ENCODE peak calls at places on chromosomes 4 and X, in four cellular contexts. One of them, this sample, is unnamed.

GRCh38 chr4:119034276-119035008 is 101.2 kb upstream of the MYOZ2 start:
- DNase-seq in H9: peak
- DNase-seq in neuronal stem cell: no peak
- DNase-seq in IMR-90: no peak
- DNase-seq in this sample: no peak

GRCh38 chrX:49286136-49286535 is 16.5 kb downstream of the PPP1R3F start:
- DNase-seq in neuronal stem cell: no peak
- DNase-seq in IMR-90: no peak
- DNase-seq in H9: no peak
- DNase-seq in this sample: no peak

GRCh38 chr4:76213415-76214268 is at the start of gene SCARB2:
- DNase-seq in IMR-90: peak
- DNase-seq in neuronal stem cell: peak
- DNase-seq in H9: peak
- DNase-seq in this sample: peak

GRCh38 chr4:119626420-119626819 is 2.2 kb downstream of the PDE5A start:
- DNase-seq in IMR-90: no peak
- DNase-seq in neuronal stem cell: no peak
- DNase-seq in H9: no peak
- DNase-seq in this sample: peak

GRCh38 chrX:39766882-39767281 is 330.9 kb downstream of the BCOR start:
- DNase-seq in neuronal stem cell: no peak
- DNase-seq in H9: no peak
- DNase-seq in IMR-90: no peak
- DNase-seq in this sample: no peak

GRCh38 chr4:26150948-26151347 is 169.9 kb upstream of the RBPJ start:
- DNase-seq in IMR-90: peak
- DNase-seq in neuronal stem cell: no peak
- DNase-seq in H9: no peak
- DNase-seq in this sample: peak

GRCh38 chr4:53196872-53197759 is 168.7 kb downstream of the SCFD2 start:
- DNase-seq in H9: no peak
- DNase-seq in neuronal stem cell: peak
- DNase-seq in IMR-90: peak
- DNase-seq in this sample: peak

GRCh38 chrX:103774070-103774642 is 2.5 kb upstream of the PLP1 start:
- DNase-seq in neuronal stem cell: no peak
- DNase-seq in IMR-90: peak
- DNase-seq in H9: peak
- DNase-seq in this sample: peak

GRCh38 chrX:42992199-42992943 is 214.4 kb upstream of the PPP1R2C start:
- DNase-seq in H9: no peak
- DNase-seq in IMR-90: no peak
- DNase-seq in neuronal stem cell: no peak
- DNase-seq in this sample: peak

GRCh38 chr4:85812776-85813175 is 337.8 kb downstream of the ARHGAP24 start:
- DNase-seq in neuronal stem cell: no peak
- DNase-seq in H9: no peak
- DNase-seq in IMR-90: peak
- DNase-seq in this sample: no peak

GRCh38 chr4:19438228-19438627 is 813.5 kb upstream of the SLIT2 start:
- DNase-seq in IMR-90: peak
- DNase-seq in H9: no peak
- DNase-seq in neuronal stem cell: no peak
- DNase-seq in this sample: peak

GRCh38 chr4:62194342-62194741 is 994.2 kb downstream of the ADGRL3 start:
- DNase-seq in neuronal stem cell: no peak
- DNase-seq in H9: no peak
- DNase-seq in IMR-90: no peak
- DNase-seq in this sample: no peak

GRCh38 chrX:36974896-36975295 is 33.3 kb upstream of the FAM47C start:
- DNase-seq in H9: no peak
- DNase-seq in IMR-90: no peak
- DNase-seq in neuronal stem cell: no peak
- DNase-seq in this sample: no peak

GRCh38 chrX:35380808-35381700 is 417.1 kb upstream of the MAGEB16 start:
- DNase-seq in neuronal stem cell: no peak
- DNase-seq in H9: no peak
- DNase-seq in IMR-90: peak
- DNase-seq in this sample: peak

GRCh38 chr4:125734504-125734903 is 419.7 kb downstream of the FAT4 start:
- DNase-seq in neuronal stem cell: no peak
- DNase-seq in IMR-90: no peak
- DNase-seq in H9: no peak
- DNase-seq in this sample: no peak

GRCh38 chr4:24980064-24980690 is 50.6 kb downstream of the LGI2 start:
- DNase-seq in neuronal stem cell: peak
- DNase-seq in H9: peak
- DNase-seq in IMR-90: peak
- DNase-seq in this sample: peak

GRCh38 chr4:39312821-39313220 is 53.3 kb downstream of the RFC1 start:
- DNase-seq in H9: no peak
- DNase-seq in neuronal stem cell: no peak
- DNase-seq in IMR-90: no peak
- DNase-seq in this sample: no peak

GRCh38 chr4:168713193-168713592 is 216.3 kb downstream of the PALLD start:
- DNase-seq in neuronal stem cell: no peak
- DNase-seq in IMR-90: no peak
- DNase-seq in H9: no peak
- DNase-seq in this sample: no peak

GRCh38 chr4:168716411-168717129 is 219.7 kb downstream of the PALLD start:
- DNase-seq in neuronal stem cell: no peak
- DNase-seq in H9: no peak
- DNase-seq in IMR-90: no peak
- DNase-seq in this sample: no peak

GRCh38 chr4:168712316-168712855 is 215.5 kb downstream of the PALLD start:
- DNase-seq in neuronal stem cell: no peak
- DNase-seq in IMR-90: no peak
- DNase-seq in H9: no peak
- DNase-seq in this sample: no peak

GRCh38 chr4:168717852-168718251 is 221.0 kb downstream of the PALLD start:
- DNase-seq in IMR-90: peak
- DNase-seq in neuronal stem cell: no peak
- DNase-seq in H9: no peak
- DNase-seq in this sample: no peak

GRCh38 chr4:168715889-168716288 is 219.0 kb downstream of the PALLD start:
- DNase-seq in neuronal stem cell: no peak
- DNase-seq in H9: no peak
- DNase-seq in IMR-90: no peak
- DNase-seq in this sample: no peak
- H3K27ac ChIP-seq in neuronal stem cell: no peak
- H3K27ac ChIP-seq in H9: no peak
- H3K27ac ChIP-seq in IMR-90: no peak
- H3K27ac ChIP-seq in this sample: no peak

DNA sequence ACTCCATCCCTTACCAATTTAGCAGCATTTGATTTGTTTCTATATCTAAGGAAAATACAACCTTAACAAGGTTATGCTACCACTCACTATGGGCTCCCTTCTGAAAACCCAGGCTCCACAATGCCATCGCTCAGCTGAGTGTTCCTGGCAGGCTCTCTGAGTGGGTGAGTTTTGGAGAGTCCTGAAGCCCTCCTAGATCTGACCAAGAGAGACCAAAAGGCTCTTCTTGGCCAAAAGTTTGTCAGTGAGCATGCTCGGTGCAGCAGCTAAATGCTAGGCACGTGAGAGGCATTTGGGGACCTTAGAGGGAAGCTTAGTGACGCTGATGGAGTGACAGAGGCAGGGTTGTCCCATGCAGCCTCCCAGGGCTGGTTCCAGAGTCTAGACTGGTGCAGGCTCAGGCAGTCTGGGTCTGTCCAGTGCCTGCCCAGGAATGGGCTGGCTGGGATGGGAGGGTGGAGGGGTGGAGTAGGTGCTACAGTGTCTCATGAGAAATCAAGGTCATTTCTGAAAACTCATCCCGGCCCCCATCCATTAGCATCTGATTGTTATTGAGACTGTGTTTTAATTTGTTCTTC is 346.8 kb downstream of the NR3C2 start:
- DNase-seq in IMR-90: no peak
- DNase-seq in neuronal stem cell: no peak
- DNase-seq in H9: no peak
- DNase-seq in this sample: no peak
- H4K91ac ChIP-seq in IMR-90: no peak
- H4K91ac ChIP-seq in neuronal stem cell: no peak
- H4K91ac ChIP-seq in H9: no peak
- H4K91ac ChIP-seq in this sample: no peak

GRCh38 chr4:186271279-186271678 is 5.3 kb downstream of the F11 start:
- DNase-seq in IMR-90: no peak
- DNase-seq in H9: no peak
- DNase-seq in neuronal stem cell: no peak
- DNase-seq in this sample: no peak

GRCh38 chr4:186264660-186265059 is 1.3 kb upstream of the F11 start:
- DNase-seq in IMR-90: no peak
- DNase-seq in H9: no peak
- DNase-seq in neuronal stem cell: no peak
- DNase-seq in this sample: no peak

GRCh38 chr4:186272699-186273370 is 6.8 kb downstream of the F11 start:
- DNase-seq in IMR-90: peak
- DNase-seq in neuronal stem cell: no peak
- DNase-seq in H9: no peak
- DNase-seq in this sample: no peak

GRCh38 chr4:186265683-186266648 is at the start of gene F11:
- DNase-seq in H9: peak
- DNase-seq in IMR-90: no peak
- DNase-seq in neuronal stem cell: no peak
- DNase-seq in this sample: no peak

GRCh38 chr4:186266699-186267467 is 894 bp downstream of the F11 start:
- DNase-seq in IMR-90: peak
- DNase-seq in H9: peak
- DNase-seq in neuronal stem cell: peak
- DNase-seq in this sample: peak
- H3K27ac ChIP-seq in IMR-90: no peak
- H3K27ac ChIP-seq in H9: no peak
- H3K27ac ChIP-seq in neuronal stem cell: no peak
- H3K27ac ChIP-seq in this sample: no peak

GRCh38 chrX:981791-982626 is 230.4 kb downstream of the CRLF2 start:
- DNase-seq in IMR-90: no peak
- DNase-seq in neuronal stem cell: no peak
- DNase-seq in H9: peak
- DNase-seq in this sample: no peak
- H4K91ac ChIP-seq in IMR-90: no peak
- H4K91ac ChIP-seq in neuronal stem cell: no peak
- H4K91ac ChIP-seq in H9: no peak
- H4K91ac ChIP-seq in this sample: no peak